ENCODE peak calls at places on chromosomes 5 and 9, in five cellular contexts. Q, E, M, K and U are unnamed samples.

GRCh38 chr5:158364367-158364766 is 505.4 kb upstream of the CLINT1 start:
- DNase-seq in Q (no peak), E (no peak), M (no peak), K (no peak), U (no peak)

GRCh38 chr5:125424374-125424773 is 677.9 kb upstream of the ZNF608 start:
- DNase-seq in Q (no peak), E (no peak), M (no peak), K (no peak), U (no peak)

GRCh38 chr9:128203024-128203841 is at the start of gene DNM1:
- DNase-seq in Q (peak), E (no peak), M (peak), K (peak), U (peak)

GRCh38 chr5:132099073-132099748 is 25.6 kb downstream of the CSF2 start:
- DNase-seq in Q (no peak), E (no peak), M (no peak), K (peak), U (no peak)

GRCh38 chr9:121612511-121612998 is 38.9 kb upstream of the DAB2IP start:
- DNase-seq in Q (no peak), E (no peak), M (no peak), K (no peak), U (peak)

GRCh38 chr5:96881511-96882115 is 5.3 kb downstream of the ERAP2 start:
- DNase-seq in Q (no peak), E (no peak), M (peak), K (no peak), U (peak)

GRCh38 chr9:97853844-97854695 is 1.0 kb downstream of the FOXE1 start:
- DNase-seq in Q (peak), E (no peak), M (peak), K (peak), U (no peak)

GRCh38 chr5:154415114-154415513 is 30.7 kb upstream of the SAP30L start:
- DNase-seq in Q (no peak), E (no peak), M (no peak), K (no peak), U (no peak)

GRCh38 chr9:126218726-126219125 is 107.9 kb upstream of the MVB12B start:
- DNase-seq in Q (no peak), E (no peak), M (no peak), K (no peak), U (no peak)

GRCh38 chr5:61590473-61590872 is 258.4 kb downstream of the ZSWIM6 start:
- DNase-seq in Q (no peak), E (no peak), M (no peak), K (no peak), U (no peak)

GRCh38 chr9:100099722-100100042 is 639 bp downstream of the INVS start:
- DNase-seq in Q (no peak), E (no peak), M (no peak), K (no peak), U (peak)

GRCh38 chr9:105608685-105609598 is 51.0 kb downstream of the FKTN start:
- DNase-seq in Q (peak), E (no peak), M (peak), K (no peak), U (peak)

GRCh38 chr5:131129306-131129705 is 35.8 kb downstream of the HINT1 start:
- DNase-seq in Q (no peak), E (no peak), M (no peak), K (no peak), U (no peak)

GRCh38 chr9:14170973-14171596 is 142.9 kb downstream of the NFIB start:
- DNase-seq in Q (no peak), E (no peak), M (peak), K (no peak), U (peak)

GRCh38 chr5:94810281-94810680 is 191.8 kb downstream of the SLF1 start:
- DNase-seq in Q (no peak), E (no peak), M (no peak), K (no peak), U (no peak)

GRCh38 chr9:74577956-74578355 is 80.8 kb downstream of the RORB start:
- DNase-seq in Q (no peak), E (no peak), M (no peak), K (no peak), U (no peak)

GRCh38 chr9:89661391-89661949 is 56.7 kb downstream of the GADD45G start:
- DNase-seq in Q (no peak), E (no peak), M (no peak), K (no peak), U (no peak)

GRCh38 chr9:99012957-99013512 is 69.3 kb downstream of the COL15A1 start:
- DNase-seq in Q (no peak), E (no peak), M (no peak), K (no peak), U (no peak)

GRCh38 chr9:122095010-122095767 is 2.1 kb upstream of the TTLL11 start:
- DNase-seq in Q (peak), E (no peak), M (peak), K (peak), U (peak)

GRCh38 chr5:122300374-122300773 is 11.7 kb upstream of the SNCAIP start:
- DNase-seq in Q (no peak), E (no peak), M (no peak), K (no peak), U (no peak)

GRCh38 chr9:127574089-127574921 is 37.8 kb upstream of the STXBP1 start:
- DNase-seq in Q (peak), E (no peak), M (peak), K (peak), U (peak)